ENCODE peak calls at places on chromosome 22, in six cellular contexts. One of them, this sample, is unnamed.

GRCh38 chr22:23199159-23199558 is 18.9 kb downstream of the BCR start:
- DNase-seq in bronchial epithelial cell: no peak
- DNase-seq in sigmoid colon: no peak
- DNase-seq in progenitor cell of endocrine pancreas: no peak
- DNase-seq in heart left ventricle: no peak
- DNase-seq in CD4-positive, alpha-beta T cell: no peak
- DNase-seq in this sample: no peak

GRCh38 chr22:27502327-27502726 is 299.2 kb downstream of the MN1 start:
- DNase-seq in bronchial epithelial cell: no peak
- DNase-seq in CD4-positive, alpha-beta T cell: no peak
- DNase-seq in sigmoid colon: no peak
- DNase-seq in heart left ventricle: no peak
- DNase-seq in progenitor cell of endocrine pancreas: no peak
- DNase-seq in this sample: no peak

GRCh38 chr22:17795661-17796548 is 21.6 kb upstream of the BID start:
- DNase-seq in CD4-positive, alpha-beta T cell: no peak
- DNase-seq in progenitor cell of endocrine pancreas: no peak
- DNase-seq in sigmoid colon: no peak
- DNase-seq in bronchial epithelial cell: no peak
- DNase-seq in heart left ventricle: no peak
- DNase-seq in this sample: no peak

GRCh38 chr22:33524511-33525270 is 395.6 kb downstream of the LARGE1 start:
- DNase-seq in progenitor cell of endocrine pancreas: no peak
- DNase-seq in bronchial epithelial cell: no peak
- DNase-seq in sigmoid colon: no peak
- DNase-seq in heart left ventricle: no peak
- DNase-seq in CD4-positive, alpha-beta T cell: no peak
- DNase-seq in this sample: no peak

GRCh38 chr22:38513063-38513462 is 7.0 kb upstream of the DDX17 start:
- DNase-seq in bronchial epithelial cell: no peak
- DNase-seq in sigmoid colon: no peak
- DNase-seq in progenitor cell of endocrine pancreas: no peak
- DNase-seq in CD4-positive, alpha-beta T cell: peak; percentile 45
- DNase-seq in heart left ventricle: peak; percentile 34
- DNase-seq in this sample: no peak

GRCh38 chr22:30948930-30949342 is 19.6 kb downstream of the MORC2 start:
- DNase-seq in heart left ventricle: no peak
- DNase-seq in sigmoid colon: no peak
- DNase-seq in CD4-positive, alpha-beta T cell: no peak
- DNase-seq in progenitor cell of endocrine pancreas: no peak
- DNase-seq in bronchial epithelial cell: no peak
- DNase-seq in this sample: no peak

GRCh38 chr22:19066531-19067271 is 55.5 kb downstream of the DGCR2 start:
- DNase-seq in progenitor cell of endocrine pancreas: no peak
- DNase-seq in heart left ventricle: no peak
- DNase-seq in sigmoid colon: peak; percentile 61
- DNase-seq in CD4-positive, alpha-beta T cell: no peak
- DNase-seq in bronchial epithelial cell: peak; percentile 69
- DNase-seq in this sample: no peak

GRCh38 chr22:31891366-31892079 is 52.8 kb upstream of the YWHAH start:
- DNase-seq in CD4-positive, alpha-beta T cell: no peak
- DNase-seq in progenitor cell of endocrine pancreas: no peak
- DNase-seq in sigmoid colon: no peak
- DNase-seq in bronchial epithelial cell: no peak
- DNase-seq in heart left ventricle: no peak
- DNase-seq in this sample: no peak

GRCh38 chr22:20239951-20240773 is 28.0 kb downstream of the RTN4R start:
- DNase-seq in bronchial epithelial cell: no peak
- DNase-seq in CD4-positive, alpha-beta T cell: no peak
- DNase-seq in sigmoid colon: no peak
- DNase-seq in progenitor cell of endocrine pancreas: no peak
- DNase-seq in heart left ventricle: peak; percentile 61
- DNase-seq in this sample: peak; percentile 71

GRCh38 chr22:25775501-25775900 is 33.5 kb downstream of the MYO18B start:
- DNase-seq in CD4-positive, alpha-beta T cell: no peak
- DNase-seq in sigmoid colon: no peak
- DNase-seq in progenitor cell of endocrine pancreas: no peak
- DNase-seq in bronchial epithelial cell: no peak
- DNase-seq in heart left ventricle: no peak
- DNase-seq in this sample: no peak

GRCh38 chr22:47625013-47625385 is 862.5 kb downstream of the TBC1D22A start:
- DNase-seq in sigmoid colon: peak; percentile 36
- DNase-seq in heart left ventricle: no peak
- DNase-seq in bronchial epithelial cell: no peak
- DNase-seq in CD4-positive, alpha-beta T cell: no peak
- DNase-seq in progenitor cell of endocrine pancreas: no peak
- DNase-seq in this sample: no peak

GRCh38 chr22:45977551-45978274 is 751 bp upstream of the WNT7B start:
- DNase-seq in heart left ventricle: no peak
- DNase-seq in progenitor cell of endocrine pancreas: no peak
- DNase-seq in bronchial epithelial cell: no peak
- DNase-seq in sigmoid colon: no peak
- DNase-seq in CD4-positive, alpha-beta T cell: no peak
- DNase-seq in this sample: no peak

GRCh38 chr22:26610072-26610958 is 7.5 kb downstream of the CRYBB1 start:
- DNase-seq in CD4-positive, alpha-beta T cell: no peak
- DNase-seq in heart left ventricle: peak; percentile 47
- DNase-seq in bronchial epithelial cell: peak; percentile 25
- DNase-seq in progenitor cell of endocrine pancreas: no peak
- DNase-seq in sigmoid colon: no peak
- DNase-seq in this sample: no peak

GRCh38 chr22:31492151-31492550 is 2.5 kb upstream of the EIF4ENIF1 start:
- DNase-seq in progenitor cell of endocrine pancreas: no peak
- DNase-seq in sigmoid colon: no peak
- DNase-seq in bronchial epithelial cell: peak; percentile 26
- DNase-seq in heart left ventricle: no peak
- DNase-seq in CD4-positive, alpha-beta T cell: no peak
- DNase-seq in this sample: no peak

GRCh38 chr22:33631777-33632176 is 288.5 kb downstream of the LARGE1 start:
- DNase-seq in sigmoid colon: no peak
- DNase-seq in progenitor cell of endocrine pancreas: no peak
- DNase-seq in CD4-positive, alpha-beta T cell: no peak
- DNase-seq in bronchial epithelial cell: no peak
- DNase-seq in heart left ventricle: no peak
- DNase-seq in this sample: no peak

GRCh38 chr22:48639896-48640732 is 1187.6 kb downstream of the BRD1 start:
- DNase-seq in sigmoid colon: no peak
- DNase-seq in heart left ventricle: no peak
- DNase-seq in bronchial epithelial cell: no peak
- DNase-seq in CD4-positive, alpha-beta T cell: no peak
- DNase-seq in progenitor cell of endocrine pancreas: no peak
- DNase-seq in this sample: no peak

GRCh38 chr22:25002241-25002985 is 49.9 kb downstream of the KIAA1671 start:
- DNase-seq in progenitor cell of endocrine pancreas: no peak
- DNase-seq in heart left ventricle: no peak
- DNase-seq in CD4-positive, alpha-beta T cell: no peak
- DNase-seq in bronchial epithelial cell: no peak
- DNase-seq in sigmoid colon: no peak
- DNase-seq in this sample: no peak

DNA sequence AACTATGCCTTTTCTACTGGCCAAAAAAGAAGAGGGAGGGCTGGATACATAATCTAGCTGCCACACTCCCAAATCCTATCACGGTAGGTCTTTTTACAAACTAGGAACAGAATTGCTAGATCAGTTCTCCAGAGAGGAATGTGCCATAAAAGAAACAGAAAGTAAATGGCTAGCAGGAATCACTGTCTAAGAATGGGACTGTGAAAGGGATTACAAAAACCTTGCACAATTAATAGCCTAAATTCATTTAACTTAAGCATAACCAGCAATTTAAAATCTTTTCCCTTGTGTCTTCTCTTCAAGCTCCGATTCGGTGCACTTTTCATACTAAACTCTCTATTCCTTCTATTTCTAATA is 35.1 kb downstream of the APOL5 start:
- DNase-seq in progenitor cell of endocrine pancreas: no peak
- DNase-seq in CD4-positive, alpha-beta T cell: no peak
- DNase-seq in sigmoid colon: no peak
- DNase-seq in bronchial epithelial cell: no peak
- DNase-seq in heart left ventricle: no peak
- DNase-seq in this sample: no peak
- TF ChIP-seq CTCF in progenitor cell of endocrine pancreas: no peak
- TF ChIP-seq CTCF in CD4-positive, alpha-beta T cell: no peak
- TF ChIP-seq CTCF in sigmoid colon: no peak
- TF ChIP-seq CTCF in bronchial epithelial cell: no peak
- TF ChIP-seq CTCF in heart left ventricle: no peak
- TF ChIP-seq CTCF in this sample: no peak

GRCh38 chr22:29029202-29030000 is 32.2 kb downstream of the C22orf31 start:
- DNase-seq in progenitor cell of endocrine pancreas: no peak
- DNase-seq in bronchial epithelial cell: no peak
- DNase-seq in CD4-positive, alpha-beta T cell: no peak
- DNase-seq in heart left ventricle: no peak
- DNase-seq in sigmoid colon: no peak
- DNase-seq in this sample: no peak

GRCh38 chr22:29030016-29030617 is 31.5 kb downstream of the C22orf31 start:
- DNase-seq in bronchial epithelial cell: peak; percentile 42
- DNase-seq in CD4-positive, alpha-beta T cell: no peak
- DNase-seq in progenitor cell of endocrine pancreas: no peak
- DNase-seq in sigmoid colon: no peak
- DNase-seq in heart left ventricle: no peak
- DNase-seq in this sample: no peak

GRCh38 chr22:29031236-29031982 is 30.2 kb downstream of the C22orf31 start:
- DNase-seq in sigmoid colon: peak; percentile 87
- DNase-seq in progenitor cell of endocrine pancreas: no peak
- DNase-seq in heart left ventricle: peak; percentile 53
- DNase-seq in CD4-positive, alpha-beta T cell: no peak
- DNase-seq in bronchial epithelial cell: peak; percentile 70
- DNase-seq in this sample: peak; percentile 45

GRCh38 chr22:29032014-29032475 is 29.6 kb downstream of the C22orf31 start:
- DNase-seq in sigmoid colon: no peak
- DNase-seq in heart left ventricle: no peak
- DNase-seq in progenitor cell of endocrine pancreas: no peak
- DNase-seq in CD4-positive, alpha-beta T cell: no peak
- DNase-seq in bronchial epithelial cell: no peak
- DNase-seq in this sample: no peak

DNA sequence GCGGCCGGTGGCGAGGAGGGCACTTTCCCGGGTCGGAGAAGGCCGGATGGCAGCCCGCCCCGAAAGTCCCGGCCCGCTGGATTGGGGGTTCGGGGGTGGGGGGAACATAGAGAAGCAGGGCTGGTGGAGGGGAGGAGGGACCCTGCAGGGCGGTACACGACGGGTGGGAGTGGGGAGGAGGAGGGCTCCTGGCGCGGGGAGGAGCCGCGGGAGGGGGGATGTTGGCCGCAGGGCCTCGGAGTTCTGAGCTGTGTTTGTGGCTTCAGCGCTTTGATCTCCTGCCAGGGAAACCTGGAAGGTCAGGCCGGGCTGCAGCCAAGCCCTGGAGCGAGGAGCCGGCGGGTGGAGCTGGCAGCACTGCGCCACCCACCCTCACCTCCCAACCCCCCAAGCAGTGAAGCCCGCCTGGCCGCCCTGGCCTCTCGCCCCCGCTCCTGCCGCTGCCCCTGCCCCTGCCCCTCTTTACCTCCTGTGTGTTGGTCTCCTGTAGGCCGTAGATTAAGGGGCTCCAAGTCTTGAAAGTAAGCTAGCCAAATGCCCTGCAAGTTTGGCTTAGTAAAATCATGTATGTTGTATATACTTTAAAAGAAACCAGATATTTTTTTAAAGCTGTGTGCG is 30.9 kb downstream of the C22orf31 start:
- DNase-seq in heart left ventricle: peak; percentile 88
- DNase-seq in CD4-positive, alpha-beta T cell: no peak
- DNase-seq in sigmoid colon: peak; percentile 89
- DNase-seq in progenitor cell of endocrine pancreas: peak; percentile 39
- DNase-seq in bronchial epithelial cell: peak; percentile 27
- DNase-seq in this sample: peak; percentile 59
- TF ChIP-seq CTCF in heart left ventricle: no peak
- TF ChIP-seq CTCF in CD4-positive, alpha-beta T cell: no peak
- TF ChIP-seq CTCF in sigmoid colon: no peak
- TF ChIP-seq CTCF in progenitor cell of endocrine pancreas: no peak
- TF ChIP-seq CTCF in bronchial epithelial cell: no peak
- TF ChIP-seq CTCF in this sample: no peak

DNA sequence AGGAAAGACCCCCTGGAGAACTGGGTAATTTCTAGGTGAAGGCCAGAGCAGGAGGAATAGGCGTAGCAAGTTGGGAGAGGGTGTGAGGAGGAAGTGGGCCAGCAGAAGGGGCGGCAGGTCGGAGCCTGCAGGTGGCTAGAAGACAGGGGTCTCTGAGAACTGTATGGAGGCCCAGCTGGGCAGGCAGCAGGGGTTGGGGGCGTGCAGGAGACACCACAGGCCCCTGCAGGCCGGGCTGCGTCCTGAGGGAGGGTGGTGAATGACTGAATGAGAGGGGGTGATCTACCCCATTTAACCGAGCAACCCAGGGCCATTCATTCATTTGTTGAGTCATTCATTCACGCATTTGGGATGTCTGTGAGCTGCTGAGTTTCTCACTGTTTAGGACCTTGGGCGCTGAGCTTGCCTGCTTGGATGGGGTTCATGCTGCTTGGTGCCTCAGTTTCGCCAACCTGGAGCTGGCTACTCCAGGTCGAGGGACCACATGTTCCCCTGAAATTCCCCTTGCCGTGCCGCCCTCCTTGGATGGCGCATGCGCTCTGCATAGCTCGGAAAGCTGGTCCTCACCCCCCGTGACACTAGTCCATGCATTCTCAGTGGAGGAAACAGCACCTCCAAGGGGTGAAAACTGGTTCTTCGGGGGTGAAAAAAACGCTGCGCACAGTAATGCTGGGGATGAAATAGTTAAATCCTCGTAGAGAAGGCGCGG is 15.6 kb downstream of the MPPED1 start:
- DNase-seq in bronchial epithelial cell: no peak
- DNase-seq in heart left ventricle: no peak
- DNase-seq in CD4-positive, alpha-beta T cell: no peak
- DNase-seq in sigmoid colon: no peak
- DNase-seq in progenitor cell of endocrine pancreas: no peak
- DNase-seq in this sample: no peak
- TF ChIP-seq CTCF in bronchial epithelial cell: no peak
- TF ChIP-seq CTCF in heart left ventricle: no peak
- TF ChIP-seq CTCF in CD4-positive, alpha-beta T cell: no peak
- TF ChIP-seq CTCF in sigmoid colon: no peak
- TF ChIP-seq CTCF in progenitor cell of endocrine pancreas: no peak
- TF ChIP-seq CTCF in this sample: no peak

DNA sequence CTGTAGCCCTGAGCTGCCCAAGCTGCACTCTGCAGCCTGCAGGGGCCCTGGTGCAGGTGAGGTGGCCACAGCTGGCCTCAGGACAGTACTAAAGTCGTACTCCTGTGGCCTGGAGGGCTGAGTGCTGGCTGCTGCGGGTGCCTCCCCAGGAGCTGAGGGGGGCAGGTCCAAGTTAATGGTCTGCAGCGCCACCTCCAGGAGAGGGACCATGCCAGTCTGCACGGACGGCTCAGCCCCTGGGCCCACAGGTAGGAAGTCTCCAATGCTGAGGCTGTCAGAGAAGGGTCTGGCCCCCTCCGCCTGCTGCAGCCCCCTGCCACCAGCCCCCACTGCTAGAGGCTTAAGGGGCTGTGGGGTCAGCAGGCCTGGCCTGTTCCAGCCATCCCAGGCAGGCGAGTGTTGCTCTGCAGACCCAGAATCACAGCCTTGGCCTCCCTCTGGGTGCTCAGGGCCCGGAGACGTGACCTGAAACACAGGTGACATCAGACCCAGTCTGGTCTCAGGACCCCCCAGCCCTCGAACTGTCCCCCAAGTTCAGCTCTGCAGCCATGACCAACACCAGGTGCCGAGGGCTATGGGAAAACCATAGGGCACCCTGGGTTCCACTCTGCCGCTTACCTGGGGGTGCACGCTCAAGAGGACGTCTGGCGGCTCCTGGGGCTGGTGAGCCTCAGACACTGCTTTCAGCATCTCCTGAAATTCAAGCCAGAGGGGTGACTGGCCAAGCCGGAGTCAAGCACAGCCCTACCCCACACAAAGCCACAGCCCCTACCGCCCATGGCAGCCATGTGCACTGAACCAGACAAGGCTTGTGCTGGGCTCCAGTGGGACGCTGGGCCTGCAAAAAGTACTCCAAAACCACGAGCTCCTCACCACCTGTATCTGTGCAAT is 20.8 kb downstream of the SELENOO start:
- DNase-seq in progenitor cell of endocrine pancreas: no peak
- DNase-seq in heart left ventricle: no peak
- DNase-seq in bronchial epithelial cell: no peak
- DNase-seq in sigmoid colon: peak; percentile 63
- DNase-seq in CD4-positive, alpha-beta T cell: no peak
- DNase-seq in this sample: no peak
- TF ChIP-seq CTCF in progenitor cell of endocrine pancreas: no peak
- TF ChIP-seq CTCF in heart left ventricle: no peak
- TF ChIP-seq CTCF in bronchial epithelial cell: peak; percentile 1
- TF ChIP-seq CTCF in sigmoid colon: no peak
- TF ChIP-seq CTCF in CD4-positive, alpha-beta T cell: no peak
- TF ChIP-seq CTCF in this sample: no peak

This sample was measured in mesothelial cell of epicardium.